ENCODE peak calls at places on chromosomes 5 and 9, in nine cellular contexts. L, U, J, N, K, H, B, D and P are unnamed samples.
A peak's percentile ranks its signal among the peaks of the same experiment; 100 is the strongest.

GRCh38 chr9:132144708-132145365 is 17.0 kb upstream of the NTNG2 start:
- DNase-seq in D (peak; percentile 64), J (no peak), L (no peak), U (no peak), N (no peak), B (no peak), K (no peak), H (no peak), P (no peak)

GRCh38 chr9:127833555-127833954 is 20.9 kb downstream of the ENG start:
- DNase-seq in D (peak; percentile 91), L (no peak), H (no peak), K (no peak), N (no peak), U (no peak), B (no peak), J (no peak), P (no peak)

GRCh38 chr5:126233256-126233655 is 190.0 kb upstream of the GRAMD2B start:
- DNase-seq in B (no peak), U (no peak), K (no peak), H (no peak), J (no peak), L (no peak), D (no peak), N (no peak), P (no peak)

GRCh38 chr9:35756275-35756742 is 2.2 kb upstream of the MSMP start:
- DNase-seq in B (peak; percentile 84), L (no peak), D (no peak), H (no peak), U (no peak), K (peak; percentile 45), J (no peak), N (no peak), P (peak; percentile 64)

GRCh38 chr9:108290839-108291585 is 564.8 kb downstream of the ACTL7B start:
- DNase-seq in D (peak; percentile 55), U (no peak), J (no peak), N (no peak), L (no peak), H (no peak), K (no peak), B (no peak), P (no peak)

GRCh38 chr5:2387224-2388004 is 364.1 kb downstream of the IRX2 start:
- DNase-seq in B (no peak), H (no peak), U (no peak), D (peak; percentile 40), K (no peak), J (no peak), L (no peak), N (no peak), P (peak; percentile 73)

GRCh38 chr9:124011460-124012301 is at the start of gene LHX2:
- DNase-seq in N (no peak), D (peak; percentile 88), H (no peak), J (peak; percentile 81), K (no peak), U (no peak), B (peak; percentile 51), L (peak; percentile 98), P (no peak)

GRCh38 chr9:93064392-93065124 is 6.1 kb downstream of the SUSD3 start:
- DNase-seq in D (no peak), K (peak; percentile 82), J (no peak), U (no peak), H (peak; percentile 78), B (peak; percentile 68), N (no peak), L (no peak), P (no peak)

GRCh38 chr9:131490514-131490913 is 12.2 kb upstream of the POMT1 start:
- DNase-seq in K (no peak), B (no peak), L (no peak), N (no peak), D (no peak), U (no peak), H (no peak), J (no peak), P (no peak)

GRCh38 chr9:75233011-75233410 is 144.7 kb downstream of the OSTF1 start:
- DNase-seq in K (no peak), D (peak; percentile 27), H (no peak), U (no peak), N (no peak), J (no peak), B (no peak), L (no peak), P (no peak)

GRCh38 chr5:113038714-113039113 is 62.1 kb downstream of the DCP2 start:
- DNase-seq in N (peak; percentile 89), H (no peak), B (no peak), L (no peak), U (no peak), J (no peak), K (no peak), D (peak; percentile 77), P (no peak)

GRCh38 chr9:32741706-32742105 is 41.6 kb upstream of the TMEM215 start:
- DNase-seq in K (no peak), D (no peak), L (no peak), N (no peak), B (no peak), U (peak; percentile 54), H (no peak), J (no peak), P (no peak)

GRCh38 chr5:102975457-102976182 is 144.3 kb downstream of the GIN1 start:
- DNase-seq in D (peak; percentile 81), K (no peak), L (no peak), N (no peak), B (no peak), J (no peak), U (no peak), H (no peak), P (no peak)

GRCh38 chr9:98533866-98534265 is 174.9 kb downstream of the GABBR2 start:
- DNase-seq in N (no peak), D (no peak), U (no peak), H (no peak), B (no peak), J (no peak), K (no peak), L (no peak), P (no peak)

GRCh38 chr5:138444774-138445546 is 6.1 kb downstream of the REEP2 start:
- DNase-seq in K (no peak), U (no peak), H (no peak), D (no peak), N (no peak), B (no peak), J (no peak), L (no peak), P (no peak)

GRCh38 chr5:148290271-148291195 is 21.7 kb upstream of the SPINK7 start:
- DNase-seq in U (peak; percentile 21), B (peak; percentile 3), N (no peak), J (no peak), D (peak; percentile 51), H (no peak), L (no peak), K (no peak), P (no peak)

GRCh38 chr9:129482521-129483466 is 138.1 kb downstream of the C9orf50 start:
- DNase-seq in D (peak; percentile 98), N (no peak), L (no peak), J (no peak), B (peak; percentile 92), H (no peak), K (no peak), U (no peak), P (peak; percentile 95)

GRCh38 chr5:80871541-80871961 is 88.6 kb upstream of the RASGRF2 start:
- DNase-seq in B (no peak), L (no peak), H (no peak), U (peak; percentile 8), K (no peak), N (no peak), D (peak; percentile 26), J (peak; percentile 10), P (no peak)

GRCh38 chr5:135279328-135279727 is 119.7 kb downstream of the MACROH2A1 start:
- DNase-seq in N (no peak), B (no peak), D (no peak), J (no peak), L (no peak), K (no peak), H (no peak), U (no peak), P (no peak)
- H3K4me3 ChIP-seq in N (no peak overlapping the region), B (no peak overlapping the region), D (no peak overlapping the region), J (no peak overlapping the region), L (no peak overlapping the region), K (no peak overlapping the region), H (no peak overlapping the region), U (no peak overlapping the region), P (no peak overlapping the region)

GRCh38 chr5:159913048-159913447 is 3.2 kb upstream of the ADRA1B start:
- DNase-seq in B (no peak), L (no peak), K (no peak), J (peak; percentile 70), N (no peak), U (no peak), H (no peak), D (peak; percentile 88), P (no peak)

GRCh38 chr5:159910843-159911229 is 5.4 kb upstream of the ADRA1B start:
- DNase-seq in L (no peak), U (no peak), N (no peak), H (no peak), K (no peak), D (no peak), J (no peak), B (peak; percentile 24), P (no peak)

GRCh38 chr5:159910207-159910842 is 6.0 kb upstream of the ADRA1B start:
- DNase-seq in K (no peak), J (no peak), U (no peak), D (no peak), N (no peak), H (no peak), B (no peak), L (no peak), P (no peak)

GRCh38 chr5:159912033-159912800 is 4.1 kb upstream of the ADRA1B start:
- DNase-seq in H (no peak), U (no peak), D (peak; percentile 81), N (no peak), J (peak; percentile 36), K (no peak), L (no peak), B (peak; percentile 36), P (no peak)

DNA sequence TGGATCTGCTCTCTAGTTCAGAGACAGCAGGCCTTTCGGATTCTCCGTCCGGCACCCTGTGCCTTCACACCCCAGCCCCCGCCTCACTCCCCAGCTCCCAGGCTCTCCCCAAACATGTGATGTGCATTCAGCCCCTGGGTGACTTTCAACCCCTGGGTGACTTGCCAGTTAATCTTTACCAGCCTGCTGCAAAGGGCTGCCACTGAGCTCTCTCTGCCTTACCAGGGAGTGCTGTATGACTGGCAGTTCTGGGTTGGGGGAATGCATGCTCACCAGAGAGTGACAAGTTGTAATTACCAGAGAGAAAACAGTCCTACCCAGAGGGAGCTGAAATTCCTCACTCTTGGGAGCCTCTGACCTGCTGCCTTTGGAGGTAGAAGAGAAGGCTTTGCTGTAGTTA is 4.9 kb upstream of the ADRA1B start:
- DNase-seq in D (no peak), K (no peak), L (no peak), J (peak; percentile 58), H (no peak), B (peak; percentile 25), N (no peak), U (no peak), P (peak; percentile 36)
- H3K4me1 ChIP-seq in D (peaks cover 40% of the 10 kb centered on the region), K (no peaks in the 10 kb centered on the region), L (no peaks in the 10 kb centered on the region), J (peaks cover 92% of the 10 kb centered on the region), H (no peaks in the 10 kb centered on the region), B (peaks cover 4% of the 10 kb centered on the region), N (peaks cover 31% of the 10 kb centered on the region), U (no peaks in the 10 kb centered on the region), P (peaks cover 10% of the 10 kb centered on the region)

GRCh38 chr9:80811003-80811402 is 878.3 kb downstream of the TLE1 start:
- DNase-seq in K (no peak), H (no peak), J (no peak), L (no peak), D (no peak), U (no peak), N (no peak), B (no peak), P (no peak)
- H3K4me3 ChIP-seq in K (no peak overlapping the region), H (no peak overlapping the region), J (no peak overlapping the region), L (no peak overlapping the region), D (no peak overlapping the region), U (no peak overlapping the region), N (no peak overlapping the region), B (no peak overlapping the region), P (no peak overlapping the region)

GRCh38 chr5:150515446-150515845 is 7.5 kb downstream of the NDST1 start:
- DNase-seq in N (no peak), K (no peak), D (peak; percentile 80), H (no peak), U (no peak), L (no peak), J (no peak), B (no peak), P (no peak)
- H3K4me1 ChIP-seq in N (peaks cover 65% of the 10 kb centered on the region), K (no peaks in the 10 kb centered on the region), D (peaks cover 89% of the 10 kb centered on the region), H (no peaks in the 10 kb centered on the region), U (peaks cover 98% of the 10 kb centered on the region), L (peaks cover 21% of the 10 kb centered on the region), J (peaks cover 95% of the 10 kb centered on the region), B (peaks cover 49% of the 10 kb centered on the region), P (peaks cover 88% of the 10 kb centered on the region)